ENCODE peak calls at places on chromosome 16, in six cellular contexts. One of them, this sample, is unnamed.

GRCh38 chr16:68229431-68230175 is 6.3 kb downstream of the ESRP2 start:
- DNase-seq in CD8-positive, alpha-beta T cell: no peak
- DNase-seq in PC-3: peak; percentile 64
- DNase-seq in tibial artery: peak; percentile 70
- DNase-seq in A549: peak; percentile 55
- DNase-seq in spleen: no peak
- DNase-seq in this sample: peak; percentile 53

GRCh38 chr16:67227567-67227921 is 614 bp downstream of the TMEM208 start:
- DNase-seq in CD8-positive, alpha-beta T cell: no peak
- DNase-seq in PC-3: no peak
- DNase-seq in tibial artery: no peak
- DNase-seq in A549: no peak
- DNase-seq in spleen: no peak
- DNase-seq in this sample: no peak

GRCh38 chr16:83878838-83879237 is 20.1 kb upstream of the MLYCD start:
- DNase-seq in CD8-positive, alpha-beta T cell: no peak
- DNase-seq in PC-3: peak; percentile 66
- DNase-seq in tibial artery: no peak
- DNase-seq in A549: peak; percentile 59
- DNase-seq in spleen: no peak
- DNase-seq in this sample: peak; percentile 18

GRCh38 chr16:74951206-74951605 is 33.7 kb downstream of the WDR59 start:
- DNase-seq in CD8-positive, alpha-beta T cell: no peak
- DNase-seq in PC-3: no peak
- DNase-seq in tibial artery: peak; percentile 15
- DNase-seq in A549: no peak
- DNase-seq in spleen: peak; percentile 19
- DNase-seq in this sample: no peak

GRCh38 chr16:70737377-70738082 is 51.7 kb upstream of the MTSS2 start:
- DNase-seq in CD8-positive, alpha-beta T cell: peak; percentile 56
- DNase-seq in PC-3: no peak
- DNase-seq in tibial artery: peak; percentile 95
- DNase-seq in A549: no peak
- DNase-seq in spleen: peak; percentile 88
- DNase-seq in this sample: peak; percentile 52

GRCh38 chr16:10728035-10728462 is 15.6 kb upstream of the NUBP1 start:
- DNase-seq in CD8-positive, alpha-beta T cell: no peak
- DNase-seq in PC-3: no peak
- DNase-seq in tibial artery: no peak
- DNase-seq in A549: no peak
- DNase-seq in spleen: no peak
- DNase-seq in this sample: no peak

GRCh38 chr16:31177136-31177535 is 2.8 kb upstream of the FUS start:
- DNase-seq in CD8-positive, alpha-beta T cell: peak; percentile 30
- DNase-seq in PC-3: peak; percentile 73
- DNase-seq in tibial artery: no peak
- DNase-seq in A549: no peak
- DNase-seq in spleen: no peak
- DNase-seq in this sample: no peak

GRCh38 chr16:74991593-74992403 is 6.9 kb upstream of the WDR59 start:
- DNase-seq in CD8-positive, alpha-beta T cell: no peak
- DNase-seq in PC-3: no peak
- DNase-seq in tibial artery: no peak
- DNase-seq in A549: no peak
- DNase-seq in spleen: no peak
- DNase-seq in this sample: peak; percentile 35

GRCh38 chr16:11263737-11264136 is 5.4 kb downstream of the TNP2 start:
- DNase-seq in CD8-positive, alpha-beta T cell: no peak
- DNase-seq in PC-3: no peak
- DNase-seq in tibial artery: no peak
- DNase-seq in A549: no peak
- DNase-seq in spleen: no peak
- DNase-seq in this sample: no peak

DNA sequence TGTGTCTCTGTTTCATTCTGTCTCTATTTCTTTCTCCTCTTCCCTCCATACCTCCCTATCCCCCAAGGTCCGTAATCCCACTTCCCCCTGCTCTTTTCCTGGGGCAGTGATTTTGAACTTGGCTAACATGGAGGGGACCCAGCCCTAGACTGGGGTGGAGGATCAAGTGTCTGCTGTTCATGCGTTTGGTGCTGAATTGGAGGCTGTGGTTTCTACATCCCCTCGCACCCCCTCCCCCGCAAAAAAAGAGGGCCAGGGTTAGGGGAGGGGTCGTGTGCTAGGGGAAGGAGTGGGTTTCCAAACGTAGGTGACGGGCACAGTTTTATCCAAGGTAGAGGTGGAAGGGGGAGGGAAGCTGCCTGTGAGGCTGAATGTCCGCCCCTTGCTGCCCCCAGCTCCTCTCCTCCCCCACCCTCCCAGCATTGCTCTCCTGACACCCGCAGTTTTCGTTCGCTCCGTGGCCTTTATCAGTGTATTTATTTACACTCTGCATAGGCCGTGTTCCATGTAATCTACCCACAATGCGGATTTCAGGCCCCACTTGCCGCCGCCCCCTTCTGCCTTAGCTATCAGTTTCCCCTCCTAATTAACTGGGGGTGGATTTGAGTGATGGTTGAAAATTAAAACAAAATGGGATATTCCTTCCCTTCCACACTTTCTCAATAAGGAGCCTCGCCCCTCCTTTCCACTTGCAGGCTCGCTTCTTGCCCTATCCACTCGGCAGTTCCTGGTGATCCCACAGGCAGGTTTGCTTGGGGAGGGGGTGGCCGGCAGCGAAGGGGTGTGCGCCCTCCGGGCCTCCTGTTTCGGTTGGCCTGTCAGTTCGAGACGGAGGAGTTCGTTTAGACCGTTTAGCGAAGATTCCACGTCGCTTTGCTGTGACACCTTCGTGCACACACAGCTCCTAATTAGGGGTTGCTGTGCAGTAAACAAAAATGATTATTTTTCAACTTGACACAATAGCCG is 2.0 kb downstream of the GNAO1 start:
- DNase-seq in CD8-positive, alpha-beta T cell: no peak
- DNase-seq in PC-3: no peak
- DNase-seq in tibial artery: no peak
- DNase-seq in A549: no peak
- DNase-seq in spleen: no peak
- DNase-seq in this sample: no peak
- H3K4me3 ChIP-seq in CD8-positive, alpha-beta T cell: no peak overlapping the region
- H3K4me3 ChIP-seq in PC-3: no peak overlapping the region
- H3K4me3 ChIP-seq in tibial artery: peak overlapping the region; percentile 85
- H3K4me3 ChIP-seq in A549: no peak overlapping the region
- H3K4me3 ChIP-seq in spleen: no peak overlapping the region
- H3K4me3 ChIP-seq in this sample: no peak overlapping the region

GRCh38 chr16:17224859-17225258 is 245.9 kb downstream of the XYLT1 start:
- DNase-seq in CD8-positive, alpha-beta T cell: no peak
- DNase-seq in PC-3: no peak
- DNase-seq in tibial artery: peak; percentile 90
- DNase-seq in A549: no peak
- DNase-seq in spleen: no peak
- DNase-seq in this sample: no peak

GRCh38 chr16:17223576-17223975 is 247.2 kb downstream of the XYLT1 start:
- DNase-seq in CD8-positive, alpha-beta T cell: no peak
- DNase-seq in PC-3: no peak
- DNase-seq in tibial artery: no peak
- DNase-seq in A549: no peak
- DNase-seq in spleen: no peak
- DNase-seq in this sample: no peak

GRCh38 chr16:17225551-17225950 is 245.2 kb downstream of the XYLT1 start:
- DNase-seq in CD8-positive, alpha-beta T cell: no peak
- DNase-seq in PC-3: no peak
- DNase-seq in tibial artery: no peak
- DNase-seq in A549: no peak
- DNase-seq in spleen: no peak
- DNase-seq in this sample: no peak

GRCh38 chr16:17222756-17223411 is 247.9 kb downstream of the XYLT1 start:
- DNase-seq in CD8-positive, alpha-beta T cell: no peak
- DNase-seq in PC-3: no peak
- DNase-seq in tibial artery: peak; percentile 71
- DNase-seq in A549: no peak
- DNase-seq in spleen: no peak
- DNase-seq in this sample: no peak

GRCh38 chr16:17224350-17224749 is 246.4 kb downstream of the XYLT1 start:
- DNase-seq in CD8-positive, alpha-beta T cell: no peak
- DNase-seq in PC-3: no peak
- DNase-seq in tibial artery: no peak
- DNase-seq in A549: no peak
- DNase-seq in spleen: no peak
- DNase-seq in this sample: no peak
- TF ChIP-seq CTCF in CD8-positive, alpha-beta T cell: no peak
- TF ChIP-seq CTCF in PC-3: no peak
- TF ChIP-seq CTCF in tibial artery: no peak
- TF ChIP-seq CTCF in A549: no peak
- TF ChIP-seq CTCF in spleen: no peak
- TF ChIP-seq CTCF in this sample: no peak

GRCh38 chr16:1046271-1046955 is 26.1 kb upstream of the SSTR5 start:
- DNase-seq in CD8-positive, alpha-beta T cell: no peak
- DNase-seq in PC-3: no peak
- DNase-seq in tibial artery: no peak
- DNase-seq in A549: no peak
- DNase-seq in spleen: no peak
- DNase-seq in this sample: no peak
- H3K4me1 ChIP-seq in CD8-positive, alpha-beta T cell: no peaks in the 10 kb centered on the region
- H3K4me1 ChIP-seq in PC-3: no peaks in the 10 kb centered on the region
- H3K4me1 ChIP-seq in tibial artery: peaks cover 10% of the 10 kb centered on the region
- H3K4me1 ChIP-seq in A549: peaks cover 24% of the 10 kb centered on the region
- H3K4me1 ChIP-seq in spleen: peaks cover 7% of the 10 kb centered on the region
- H3K4me1 ChIP-seq in this sample: no peaks in the 10 kb centered on the region

GRCh38 chr16:2499890-2500633 is 13.7 kb upstream of the ATP6V0C start:
- DNase-seq in CD8-positive, alpha-beta T cell: no peak
- DNase-seq in PC-3: no peak
- DNase-seq in tibial artery: no peak
- DNase-seq in A549: no peak
- DNase-seq in spleen: no peak
- DNase-seq in this sample: no peak

GRCh38 chr16:2501938-2502900 is 11.5 kb upstream of the ATP6V0C start:
- DNase-seq in CD8-positive, alpha-beta T cell: no peak
- DNase-seq in PC-3: no peak
- DNase-seq in tibial artery: no peak
- DNase-seq in A549: no peak
- DNase-seq in spleen: no peak
- DNase-seq in this sample: no peak

GRCh38 chr16:2500634-2500936 is 13.2 kb upstream of the ATP6V0C start:
- DNase-seq in CD8-positive, alpha-beta T cell: no peak
- DNase-seq in PC-3: no peak
- DNase-seq in tibial artery: no peak
- DNase-seq in A549: no peak
- DNase-seq in spleen: no peak
- DNase-seq in this sample: no peak

GRCh38 chr16:2499454-2499853 is 14.3 kb upstream of the ATP6V0C start:
- DNase-seq in CD8-positive, alpha-beta T cell: no peak
- DNase-seq in PC-3: no peak
- DNase-seq in tibial artery: no peak
- DNase-seq in A549: no peak
- DNase-seq in spleen: no peak
- DNase-seq in this sample: no peak

DNA sequence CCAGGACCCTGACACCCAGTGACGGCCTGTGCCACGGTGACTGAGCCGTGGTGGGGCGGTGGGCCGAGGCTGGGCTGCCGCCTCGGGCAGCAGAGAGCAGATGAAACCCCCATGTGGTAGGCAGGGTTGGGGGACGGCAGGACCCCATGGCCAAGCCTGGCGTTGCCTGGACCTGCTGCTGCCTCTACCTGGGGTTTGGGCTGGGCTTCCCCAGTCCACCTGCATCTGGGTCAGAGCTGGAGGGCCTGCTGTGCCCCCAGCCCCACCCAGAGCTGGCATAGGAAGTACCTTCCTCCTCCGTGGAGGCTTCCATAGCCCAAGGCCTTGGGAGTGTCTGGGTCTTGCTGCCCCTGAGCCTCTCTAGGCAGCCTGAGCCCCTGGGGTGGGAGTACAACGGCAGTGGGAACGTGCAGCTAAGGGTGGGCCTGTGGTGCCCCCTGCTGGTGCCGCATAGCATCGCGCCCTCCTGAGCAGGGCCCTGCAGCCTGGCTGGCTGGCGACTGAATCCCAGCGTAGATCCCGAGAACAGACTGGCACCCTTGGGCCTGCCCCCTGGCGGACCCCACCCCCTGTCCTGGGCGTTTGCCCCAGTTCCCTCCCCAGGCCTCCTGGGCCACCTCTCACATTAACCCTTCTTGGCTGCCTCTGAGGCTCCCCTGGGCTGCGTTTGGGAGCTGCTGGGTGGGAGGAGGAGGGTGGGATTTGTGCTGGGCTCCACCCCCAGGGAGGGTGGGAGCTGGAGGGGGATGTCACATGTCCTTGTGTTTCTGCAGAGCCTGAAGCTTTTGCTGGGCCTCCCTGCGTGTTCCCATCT is 12.6 kb upstream of the ATP6V0C start:
- DNase-seq in CD8-positive, alpha-beta T cell: peak; percentile 69
- DNase-seq in PC-3: peak; percentile 59
- DNase-seq in tibial artery: peak; percentile 87
- DNase-seq in A549: peak; percentile 83
- DNase-seq in spleen: peak; percentile 95
- DNase-seq in this sample: peak; percentile 89
- H3K4me3 ChIP-seq in CD8-positive, alpha-beta T cell: no peak overlapping the region
- H3K4me3 ChIP-seq in PC-3: no peak overlapping the region
- H3K4me3 ChIP-seq in tibial artery: peak overlapping the region; percentile 35
- H3K4me3 ChIP-seq in A549: no peak overlapping the region
- H3K4me3 ChIP-seq in spleen: no peak overlapping the region
- H3K4me3 ChIP-seq in this sample: no peak overlapping the region

DNA sequence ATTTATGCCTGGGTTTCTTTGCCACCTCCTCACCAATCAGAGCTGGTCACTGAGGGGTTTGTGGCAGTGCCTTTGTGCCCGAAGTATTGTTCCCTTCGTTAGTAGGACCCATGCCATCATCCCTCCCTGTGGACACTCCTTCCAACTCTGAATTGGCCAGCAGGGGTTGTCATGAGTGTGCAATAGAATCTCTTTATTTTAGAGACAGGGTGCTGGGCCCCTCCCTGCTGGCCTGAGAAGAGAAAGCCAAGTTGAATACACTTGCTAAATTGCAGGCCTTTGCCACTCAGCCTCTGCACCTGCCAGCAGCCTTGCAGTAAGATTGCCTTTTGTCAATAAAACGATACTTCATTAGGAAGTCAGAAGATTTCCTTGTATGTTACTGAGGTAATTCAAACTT is 40.7 kb upstream of the SLC12A3 start:
- DNase-seq in CD8-positive, alpha-beta T cell: no peak
- DNase-seq in PC-3: no peak
- DNase-seq in tibial artery: no peak
- DNase-seq in A549: peak; percentile 30
- DNase-seq in spleen: no peak
- DNase-seq in this sample: peak; percentile 68
- TF ChIP-seq CTCF in CD8-positive, alpha-beta T cell: no peak
- TF ChIP-seq CTCF in PC-3: no peak
- TF ChIP-seq CTCF in tibial artery: no peak
- TF ChIP-seq CTCF in A549: no peak
- TF ChIP-seq CTCF in spleen: no peak
- TF ChIP-seq CTCF in this sample: no peak